ENCODE peak calls at places on chromosomes 4 and X, in ten cellular contexts. L, V, X, Q, W, F, P, N, T and M are unnamed samples.

GRCh38 chr4:139054791-139055376 is 39.3 kb downstream of the NOCT start:
- DNase-seq in W (peak; percentile 59), L (peak; percentile 7), F (no peak), N (no peak), P (no peak), Q (no peak), X (no peak), T (no peak), V (no peak), M (no peak)

GRCh38 chr4:27084685-27085356 is 224.2 kb downstream of the STIM2 start:
- DNase-seq in Q (peak; percentile 53), F (peak; percentile 87), X (peak; percentile 81), P (peak; percentile 18), N (no peak), W (peak; percentile 34), L (peak; percentile 26), V (no peak), T (peak; percentile 24), M (no peak)

GRCh38 chrX:69386681-69387080 is 117.4 kb upstream of the NALF2 start:
- DNase-seq in W (no peak), N (no peak), T (no peak), Q (no peak), X (no peak), L (no peak), V (no peak), F (no peak), P (no peak), M (no peak)

GRCh38 chr4:98950925-98951324 is 22.0 kb upstream of the EIF4E start:
- DNase-seq in L (no peak), F (no peak), W (peak; percentile 50), P (no peak), V (no peak), N (no peak), X (no peak), Q (no peak), T (no peak), M (no peak)

GRCh38 chr4:122764808-122765189 is 32.3 kb downstream of the BBS12 start:
- DNase-seq in L (peak; percentile 92), P (no peak), F (no peak), V (no peak), X (no peak), W (peak; percentile 53), N (no peak), T (no peak), Q (no peak), M (no peak)

GRCh38 chr4:174496631-174497442 is 25.5 kb downstream of the HPGD start:
- DNase-seq in W (peak; percentile 55), X (no peak), N (no peak), P (no peak), Q (no peak), T (no peak), L (no peak), V (no peak), F (no peak), M (no peak)

GRCh38 chr4:120080533-120080932 is 13.9 kb upstream of the MAD2L1 start:
- DNase-seq in P (no peak), X (no peak), Q (no peak), V (no peak), L (no peak), N (no peak), T (no peak), W (peak; percentile 38), F (no peak), M (no peak)

GRCh38 chr4:125105561-125105960 is 209.2 kb upstream of the FAT4 start:
- DNase-seq in N (no peak), Q (no peak), V (no peak), F (no peak), P (no peak), T (no peak), W (no peak), L (peak; percentile 63), X (no peak), M (no peak)

GRCh38 chr4:130309221-130309620 is 1213.3 kb downstream of the C4orf33 start:
- DNase-seq in F (no peak), N (no peak), L (no peak), V (no peak), X (no peak), W (no peak), P (no peak), T (no peak), Q (no peak), M (no peak)

GRCh38 chrX:119118780-119119395 is 8.7 kb downstream of the KIAA1210 start:
- DNase-seq in P (peak; percentile 38), L (peak; percentile 50), F (peak; percentile 87), N (no peak), V (peak; percentile 47), X (peak; percentile 58), T (peak; percentile 26), Q (peak; percentile 45), W (peak; percentile 74), M (peak; percentile 1)

GRCh38 chr4:107629318-107629717 is 90.7 kb downstream of the PAPSS1 start:
- DNase-seq in F (no peak), W (no peak), N (no peak), L (no peak), Q (no peak), T (no peak), P (no peak), V (no peak), X (no peak), M (no peak)

GRCh38 chr4:106444557-106444956 is 76.0 kb upstream of the GIMD1 start:
- DNase-seq in W (peak; percentile 80), L (no peak), V (no peak), N (no peak), Q (no peak), P (no peak), X (no peak), F (no peak), T (no peak), M (no peak)

GRCh38 chrX:16319929-16320328 is 152.6 kb downstream of the MAGEB17 start:
- DNase-seq in T (no peak), N (no peak), P (no peak), F (no peak), X (no peak), V (no peak), L (peak; percentile 16), W (no peak), Q (no peak), M (no peak)

GRCh38 chr4:5683566-5683965 is 24.8 kb downstream of the EVC2 start:
- DNase-seq in X (no peak), Q (no peak), N (no peak), P (no peak), T (no peak), W (no peak), F (no peak), V (no peak), L (peak; percentile 25), M (no peak)
- H3K36me3 ChIP-seq in X (no peaks in the 10 kb centered on the region), Q (peaks cover 18% of the 10 kb centered on the region), N (no peaks in the 10 kb centered on the region), P (no peaks in the 10 kb centered on the region), T (peaks cover 30% of the 10 kb centered on the region), W (no peaks in the 10 kb centered on the region), F (peaks cover 15% of the 10 kb centered on the region), V (no peaks in the 10 kb centered on the region), L (peaks cover 14% of the 10 kb centered on the region), M (peaks cover 70% of the 10 kb centered on the region)

GRCh38 chr4:165630671-165631070 is 242.4 kb upstream of the TLL1 start:
- DNase-seq in V (no peak), T (no peak), W (no peak), X (no peak), P (no peak), F (no peak), N (no peak), Q (no peak), L (no peak), M (no peak)

GRCh38 chr4:165626316-165626715 is 246.7 kb upstream of the TLL1 start:
- DNase-seq in L (no peak), X (no peak), Q (no peak), W (no peak), N (no peak), T (no peak), F (no peak), V (no peak), P (no peak), M (no peak)

GRCh38 chr4:165627128-165627527 is 245.9 kb upstream of the TLL1 start:
- DNase-seq in N (no peak), F (no peak), L (no peak), P (no peak), W (no peak), T (no peak), X (no peak), Q (no peak), V (no peak), M (no peak)

GRCh38 chr4:165627548-165627947 is 245.5 kb upstream of the TLL1 start:
- DNase-seq in N (no peak), F (no peak), V (no peak), T (no peak), W (no peak), X (no peak), P (no peak), L (no peak), Q (no peak), M (no peak)

GRCh38 chr4:165628572-165628971 is 244.5 kb upstream of the TLL1 start:
- DNase-seq in V (no peak), F (no peak), T (no peak), W (peak; percentile 31), P (no peak), Q (no peak), X (no peak), L (no peak), N (no peak), M (no peak)
- TF ChIP-seq CTCF in V (no peak), F (no peak), T (no peak), W (no peak), P (no peak), Q (no peak), X (no peak), L (no peak), N (no peak), M (no peak)

DNA sequence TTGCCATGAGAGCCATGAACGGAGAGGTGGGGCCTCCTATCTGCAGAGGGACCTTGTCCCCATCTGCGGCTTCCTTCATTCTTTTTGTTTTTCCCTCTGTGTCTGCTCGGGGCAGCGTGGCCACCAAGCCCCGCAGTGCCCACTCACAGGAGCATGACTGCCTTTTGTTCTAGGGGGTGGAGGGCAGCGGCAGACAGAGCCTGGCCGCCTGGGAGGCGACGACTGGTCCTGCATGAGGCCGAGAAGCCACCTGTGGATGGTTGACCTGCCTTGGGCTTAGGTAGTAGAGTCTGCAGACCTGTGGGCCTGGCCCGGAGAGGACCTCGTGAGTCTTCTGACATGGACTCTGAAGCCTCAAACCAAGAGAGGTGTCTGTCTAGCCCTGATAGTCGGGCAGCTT is 1.4 kb downstream of the RBM3 start:
- DNase-seq in L (no peak), P (no peak), W (no peak), X (no peak), N (no peak), F (no peak), Q (no peak), V (no peak), T (no peak), M (no peak)
- H3K36me3 ChIP-seq in L (peaks cover 13% of the 10 kb centered on the region), P (no peaks in the 10 kb centered on the region), W (peaks cover 41% of the 10 kb centered on the region), X (peaks cover 11% of the 10 kb centered on the region), N (no peaks in the 10 kb centered on the region), F (peaks cover 48% of the 10 kb centered on the region), Q (peaks cover 23% of the 10 kb centered on the region), V (peaks cover 54% of the 10 kb centered on the region), T (peaks cover 42% of the 10 kb centered on the region), M (peaks cover 26% of the 10 kb centered on the region)

GRCh38 chr4:14149469-14150030 is 522.0 kb upstream of the BOD1L1 start:
- DNase-seq in P (no peak), F (no peak), L (peak; percentile 19), Q (no peak), V (no peak), T (no peak), W (no peak), N (no peak), X (no peak), M (no peak)

DNA sequence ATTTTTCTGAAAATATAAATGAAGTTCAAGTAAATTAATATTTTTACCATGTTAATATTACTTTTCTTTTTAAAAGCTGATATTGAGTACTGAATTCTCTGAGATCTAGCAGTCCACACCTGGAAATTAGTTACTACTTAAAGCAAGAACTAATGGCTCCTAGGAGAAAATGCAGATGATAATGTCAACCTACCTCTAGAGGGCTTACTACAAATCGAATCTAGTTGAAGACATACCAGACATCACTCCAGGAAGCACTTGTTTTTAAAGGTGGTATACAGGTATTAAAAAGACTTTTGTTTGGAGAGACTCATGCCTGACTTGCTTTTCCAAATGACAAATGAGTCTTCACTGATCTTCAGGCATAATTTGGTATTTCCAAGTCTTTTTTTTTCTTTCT is 516.4 kb upstream of the BOD1L1 start:
- DNase-seq in W (peak; percentile 41), Q (no peak), T (no peak), P (no peak), N (no peak), V (peak; percentile 3), L (no peak), X (no peak), F (no peak), M (no peak)
- TF ChIP-seq CTCF in W (peak; percentile 40), Q (no peak), T (no peak), P (no peak), N (no peak), V (peak; percentile 47), L (peak; percentile 2), X (peak; percentile 19), F (peak; percentile 69), M (no peak)